ENCODE peak calls at places on chromosomes 1 and 21, in seven cellular contexts. One of them, this sample, is unnamed.
A peak's percentile ranks its signal among the peaks of the same experiment; 100 is the strongest.

GRCh38 chr1:8013399-8013798 is 12.7 kb downstream of the ERRFI1 start:
- DNase-seq in iPS DF 6.9: no peak
- DNase-seq in left lung: no peak
- DNase-seq in sigmoid colon: no peak
- DNase-seq in esophagus muscularis mucosa: no peak
- DNase-seq in A549: no peak
- DNase-seq in CD8-positive, alpha-beta T cell: no peak
- DNase-seq in this sample: no peak

GRCh38 chr1:160129046-160129445 is 13.5 kb downstream of the ATP1A2 start:
- DNase-seq in iPS DF 6.9: no peak
- DNase-seq in left lung: no peak
- DNase-seq in sigmoid colon: peak; percentile 33
- DNase-seq in esophagus muscularis mucosa: no peak
- DNase-seq in A549: no peak
- DNase-seq in CD8-positive, alpha-beta T cell: no peak
- DNase-seq in this sample: no peak

GRCh38 chr1:237098517-237098916 is 56.5 kb downstream of the RYR2 start:
- DNase-seq in iPS DF 6.9: no peak
- DNase-seq in left lung: no peak
- DNase-seq in sigmoid colon: no peak
- DNase-seq in esophagus muscularis mucosa: no peak
- DNase-seq in A549: no peak
- DNase-seq in CD8-positive, alpha-beta T cell: no peak
- DNase-seq in this sample: no peak

GRCh38 chr1:160437432-160438319 is 37.3 kb downstream of the VANGL2 start:
- DNase-seq in iPS DF 6.9: no peak
- DNase-seq in left lung: no peak
- DNase-seq in sigmoid colon: no peak
- DNase-seq in esophagus muscularis mucosa: no peak
- DNase-seq in A549: no peak
- DNase-seq in CD8-positive, alpha-beta T cell: no peak
- DNase-seq in this sample: no peak

GRCh38 chr1:162388615-162389014 is 7.1 kb downstream of the C1orf226 start:
- DNase-seq in iPS DF 6.9: no peak
- DNase-seq in left lung: no peak
- DNase-seq in sigmoid colon: no peak
- DNase-seq in esophagus muscularis mucosa: no peak
- DNase-seq in A549: no peak
- DNase-seq in CD8-positive, alpha-beta T cell: no peak
- DNase-seq in this sample: no peak

GRCh38 chr1:182739545-182739944 is 50.0 kb upstream of the NPL start:
- DNase-seq in iPS DF 6.9: no peak
- DNase-seq in left lung: no peak
- DNase-seq in sigmoid colon: no peak
- DNase-seq in esophagus muscularis mucosa: peak; percentile 86
- DNase-seq in A549: no peak
- DNase-seq in CD8-positive, alpha-beta T cell: no peak
- DNase-seq in this sample: no peak

GRCh38 chr1:203072911-203073310 is 12.9 kb downstream of the MYOG start:
- DNase-seq in iPS DF 6.9: no peak
- DNase-seq in left lung: no peak
- DNase-seq in sigmoid colon: peak; percentile 4
- DNase-seq in esophagus muscularis mucosa: no peak
- DNase-seq in A549: no peak
- DNase-seq in CD8-positive, alpha-beta T cell: no peak
- DNase-seq in this sample: no peak

GRCh38 chr1:152884966-152885624 is 7.0 kb downstream of the SMCP start:
- DNase-seq in iPS DF 6.9: no peak
- DNase-seq in left lung: no peak
- DNase-seq in sigmoid colon: no peak
- DNase-seq in esophagus muscularis mucosa: peak; percentile 50
- DNase-seq in A549: no peak
- DNase-seq in CD8-positive, alpha-beta T cell: no peak
- DNase-seq in this sample: no peak

GRCh38 chr1:209840611-209841010 is 12.8 kb downstream of the UTP25 start:
- DNase-seq in iPS DF 6.9: no peak
- DNase-seq in left lung: no peak
- DNase-seq in sigmoid colon: no peak
- DNase-seq in esophagus muscularis mucosa: peak; percentile 72
- DNase-seq in A549: no peak
- DNase-seq in CD8-positive, alpha-beta T cell: no peak
- DNase-seq in this sample: no peak

GRCh38 chr1:229409616-229410369 is 24.1 kb downstream of the ACTA1 start:
- DNase-seq in iPS DF 6.9: no peak
- DNase-seq in left lung: no peak
- DNase-seq in sigmoid colon: no peak
- DNase-seq in esophagus muscularis mucosa: no peak
- DNase-seq in A549: no peak
- DNase-seq in CD8-positive, alpha-beta T cell: no peak
- DNase-seq in this sample: no peak

GRCh38 chr1:166258017-166258416 is 91.2 kb upstream of the FAM78B start:
- DNase-seq in iPS DF 6.9: no peak
- DNase-seq in left lung: no peak
- DNase-seq in sigmoid colon: no peak
- DNase-seq in esophagus muscularis mucosa: no peak
- DNase-seq in A549: no peak
- DNase-seq in CD8-positive, alpha-beta T cell: no peak
- DNase-seq in this sample: no peak

GRCh38 chr21:15122241-15122640 is 57.4 kb upstream of the NRIP1 start:
- DNase-seq in iPS DF 6.9: no peak
- DNase-seq in left lung: no peak
- DNase-seq in sigmoid colon: no peak
- DNase-seq in esophagus muscularis mucosa: no peak
- DNase-seq in A549: no peak
- DNase-seq in CD8-positive, alpha-beta T cell: no peak
- DNase-seq in this sample: no peak

GRCh38 chr21:42315296-42315891 is at the start of gene TFF3:
- DNase-seq in iPS DF 6.9: no peak
- DNase-seq in left lung: no peak
- DNase-seq in sigmoid colon: no peak
- DNase-seq in esophagus muscularis mucosa: no peak
- DNase-seq in A549: no peak
- DNase-seq in CD8-positive, alpha-beta T cell: no peak
- DNase-seq in this sample: no peak

GRCh38 chr1:89149229-89149628 is 23.3 kb upstream of the GBP2 start:
- DNase-seq in iPS DF 6.9: peak; percentile 16
- DNase-seq in left lung: no peak
- DNase-seq in sigmoid colon: peak; percentile 76
- DNase-seq in esophagus muscularis mucosa: no peak
- DNase-seq in A549: no peak
- DNase-seq in CD8-positive, alpha-beta T cell: no peak
- DNase-seq in this sample: no peak

GRCh38 chr1:91737650-91738049 is 148.3 kb downstream of the TGFBR3 start:
- DNase-seq in iPS DF 6.9: no peak
- DNase-seq in left lung: no peak
- DNase-seq in sigmoid colon: no peak
- DNase-seq in esophagus muscularis mucosa: no peak
- DNase-seq in A549: no peak
- DNase-seq in CD8-positive, alpha-beta T cell: no peak
- DNase-seq in this sample: no peak

GRCh38 chr1:16324456-16324890 is 27.8 kb downstream of the FBXO42 start:
- DNase-seq in iPS DF 6.9: no peak
- DNase-seq in left lung: no peak
- DNase-seq in sigmoid colon: no peak
- DNase-seq in esophagus muscularis mucosa: no peak
- DNase-seq in A549: no peak
- DNase-seq in CD8-positive, alpha-beta T cell: no peak
- DNase-seq in this sample: no peak

GRCh38 chr1:27161594-27161993 is 6.7 kb upstream of the SLC9A1 start:
- DNase-seq in iPS DF 6.9: no peak
- DNase-seq in left lung: no peak
- DNase-seq in sigmoid colon: no peak
- DNase-seq in esophagus muscularis mucosa: no peak
- DNase-seq in A549: no peak
- DNase-seq in CD8-positive, alpha-beta T cell: no peak
- DNase-seq in this sample: no peak

GRCh38 chr1:53294557-53294956 is 33.3 kb downstream of the LRP8 start:
- DNase-seq in iPS DF 6.9: no peak
- DNase-seq in left lung: no peak
- DNase-seq in sigmoid colon: no peak
- DNase-seq in esophagus muscularis mucosa: no peak
- DNase-seq in A549: no peak
- DNase-seq in CD8-positive, alpha-beta T cell: no peak
- DNase-seq in this sample: no peak

GRCh38 chr1:231808990-231809389 is 182.4 kb downstream of the DISC1 start:
- DNase-seq in iPS DF 6.9: no peak
- DNase-seq in left lung: peak; percentile 37
- DNase-seq in sigmoid colon: no peak
- DNase-seq in esophagus muscularis mucosa: no peak
- DNase-seq in A549: no peak
- DNase-seq in CD8-positive, alpha-beta T cell: no peak
- DNase-seq in this sample: no peak

GRCh38 chr1:94542088-94542671 is 621 bp upstream of the F3 start:
- DNase-seq in iPS DF 6.9: no peak
- DNase-seq in left lung: peak; percentile 47
- DNase-seq in sigmoid colon: peak; percentile 88
- DNase-seq in esophagus muscularis mucosa: no peak
- DNase-seq in A549: no peak
- DNase-seq in CD8-positive, alpha-beta T cell: no peak
- DNase-seq in this sample: no peak

GRCh38 chr1:239221656-239222055 is 164.7 kb upstream of the CHRM3 start:
- DNase-seq in iPS DF 6.9: no peak
- DNase-seq in left lung: no peak
- DNase-seq in sigmoid colon: no peak
- DNase-seq in esophagus muscularis mucosa: no peak
- DNase-seq in A549: no peak
- DNase-seq in CD8-positive, alpha-beta T cell: no peak
- DNase-seq in this sample: no peak

GRCh38 chr1:21340230-21340564 is 49.9 kb upstream of the ECE1 start:
- DNase-seq in iPS DF 6.9: no peak
- DNase-seq in left lung: peak; percentile 58
- DNase-seq in sigmoid colon: peak; percentile 83
- DNase-seq in esophagus muscularis mucosa: no peak
- DNase-seq in A549: no peak
- DNase-seq in CD8-positive, alpha-beta T cell: no peak
- DNase-seq in this sample: no peak

GRCh38 chr1:109041614-109042473 is at the start of gene WDR47:
- DNase-seq in iPS DF 6.9: peak; percentile 82
- DNase-seq in left lung: peak; percentile 96
- DNase-seq in sigmoid colon: peak; percentile 97
- DNase-seq in esophagus muscularis mucosa: peak; percentile 97
- DNase-seq in A549: peak; percentile 82
- DNase-seq in CD8-positive, alpha-beta T cell: peak; percentile 96
- DNase-seq in this sample: peak; percentile 94
- H3K27ac ChIP-seq in iPS DF 6.9: no peak within 1 kb of the TSS
- H3K27ac ChIP-seq in left lung: peak within 1 kb of the TSS; percentile 88
- H3K27ac ChIP-seq in sigmoid colon: peak within 1 kb of the TSS; percentile 93
- H3K27ac ChIP-seq in esophagus muscularis mucosa: peak within 1 kb of the TSS; percentile 89
- H3K27ac ChIP-seq in A549: peak within 1 kb of the TSS; percentile 74
- H3K27ac ChIP-seq in CD8-positive, alpha-beta T cell: peak within 1 kb of the TSS; percentile 94
- H3K27ac ChIP-seq in this sample: peak within 1 kb of the TSS; percentile 82

DNA sequence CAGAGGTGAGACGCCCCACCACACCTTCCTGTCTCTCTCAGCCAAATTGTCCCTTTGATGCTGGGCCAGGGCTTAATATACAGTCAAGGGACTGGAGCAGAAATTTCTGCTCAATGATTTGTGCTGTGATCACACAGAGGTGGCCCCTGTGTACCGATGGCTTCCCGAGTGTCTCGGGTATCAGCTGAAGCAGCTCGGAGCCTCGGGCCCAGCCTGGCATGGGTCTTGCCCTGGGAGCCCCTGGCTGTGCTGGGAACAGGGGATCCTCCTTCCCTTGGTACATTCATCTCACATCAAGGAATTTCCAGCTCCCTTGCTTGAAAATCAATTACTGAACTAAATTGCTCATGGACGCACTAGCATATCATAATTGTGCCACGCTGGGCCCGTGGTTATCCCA is 148.8 kb upstream of the C1orf174 start:
- DNase-seq in iPS DF 6.9: no peak
- DNase-seq in left lung: no peak
- DNase-seq in sigmoid colon: no peak
- DNase-seq in esophagus muscularis mucosa: no peak
- DNase-seq in A549: no peak
- DNase-seq in CD8-positive, alpha-beta T cell: no peak
- DNase-seq in this sample: no peak
- H3K4me1 ChIP-seq in iPS DF 6.9: no peaks in the 10 kb centered on the region
- H3K4me1 ChIP-seq in left lung: no peaks in the 10 kb centered on the region
- H3K4me1 ChIP-seq in sigmoid colon: no peaks in the 10 kb centered on the region
- H3K4me1 ChIP-seq in esophagus muscularis mucosa: no peaks in the 10 kb centered on the region
- H3K4me1 ChIP-seq in A549: no peaks in the 10 kb centered on the region
- H3K4me1 ChIP-seq in CD8-positive, alpha-beta T cell: peaks cover 18% of the 10 kb centered on the region
- H3K4me1 ChIP-seq in this sample: no peaks in the 10 kb centered on the region

DNA sequence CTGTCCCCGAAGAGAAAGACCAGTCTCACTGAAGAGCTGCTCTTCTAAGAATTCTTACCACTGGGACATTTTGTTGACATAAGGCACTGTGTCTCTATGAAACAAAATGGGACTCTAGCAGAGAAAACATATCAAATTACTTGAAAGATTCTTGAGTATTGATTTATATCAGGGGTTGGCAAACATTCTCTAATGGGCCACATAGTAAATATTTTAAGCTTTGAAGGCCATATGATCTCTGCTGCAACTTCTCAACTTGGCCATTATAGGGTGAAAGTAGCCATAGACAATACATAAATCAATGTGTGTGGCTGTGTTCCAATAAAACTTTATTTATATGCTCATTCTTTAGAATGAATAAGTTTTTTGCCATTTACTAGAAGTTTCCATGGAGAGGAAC is 41.1 kb upstream of the GREM2 start:
- DNase-seq in iPS DF 6.9: no peak
- DNase-seq in left lung: no peak
- DNase-seq in sigmoid colon: no peak
- DNase-seq in esophagus muscularis mucosa: no peak
- DNase-seq in A549: no peak
- DNase-seq in CD8-positive, alpha-beta T cell: no peak
- DNase-seq in this sample: no peak
- H3K27ac ChIP-seq in iPS DF 6.9: no peak overlapping the region
- H3K27ac ChIP-seq in left lung: no peak overlapping the region
- H3K27ac ChIP-seq in sigmoid colon: no peak overlapping the region
- H3K27ac ChIP-seq in esophagus muscularis mucosa: no peak overlapping the region
- H3K27ac ChIP-seq in A549: no peak overlapping the region
- H3K27ac ChIP-seq in CD8-positive, alpha-beta T cell: no peak overlapping the region
- H3K27ac ChIP-seq in this sample: no peak overlapping the region

GRCh38 chr1:39157304-39157703 is 47.2 kb upstream of the MACF1 start:
- DNase-seq in iPS DF 6.9: no peak
- DNase-seq in left lung: no peak
- DNase-seq in sigmoid colon: no peak
- DNase-seq in esophagus muscularis mucosa: no peak
- DNase-seq in A549: no peak
- DNase-seq in CD8-positive, alpha-beta T cell: no peak
- DNase-seq in this sample: no peak

GRCh38 chr1:39159224-39160036 is 45.1 kb upstream of the MACF1 start:
- DNase-seq in iPS DF 6.9: no peak
- DNase-seq in left lung: peak; percentile 57
- DNase-seq in sigmoid colon: no peak
- DNase-seq in esophagus muscularis mucosa: no peak
- DNase-seq in A549: no peak
- DNase-seq in CD8-positive, alpha-beta T cell: no peak
- DNase-seq in this sample: no peak

GRCh38 chr1:39163469-39163868 is 41.0 kb upstream of the MACF1 start:
- DNase-seq in iPS DF 6.9: no peak
- DNase-seq in left lung: no peak
- DNase-seq in sigmoid colon: no peak
- DNase-seq in esophagus muscularis mucosa: no peak
- DNase-seq in A549: no peak
- DNase-seq in CD8-positive, alpha-beta T cell: no peak
- DNase-seq in this sample: no peak

GRCh38 chr1:39158330-39159086 is 46.0 kb upstream of the MACF1 start:
- DNase-seq in iPS DF 6.9: no peak
- DNase-seq in left lung: peak; percentile 57
- DNase-seq in sigmoid colon: no peak
- DNase-seq in esophagus muscularis mucosa: no peak
- DNase-seq in A549: peak; percentile 22
- DNase-seq in CD8-positive, alpha-beta T cell: no peak
- DNase-seq in this sample: no peak

GRCh38 chr1:39160703-39161102 is 43.8 kb upstream of the MACF1 start:
- DNase-seq in iPS DF 6.9: no peak
- DNase-seq in left lung: no peak
- DNase-seq in sigmoid colon: no peak
- DNase-seq in esophagus muscularis mucosa: no peak
- DNase-seq in A549: no peak
- DNase-seq in CD8-positive, alpha-beta T cell: no peak
- DNase-seq in this sample: no peak
- H3K4me1 ChIP-seq in iPS DF 6.9: peaks cover 11% of the 10 kb centered on the region
- H3K4me1 ChIP-seq in left lung: peaks cover 62% of the 10 kb centered on the region
- H3K4me1 ChIP-seq in sigmoid colon: peaks cover 60% of the 10 kb centered on the region
- H3K4me1 ChIP-seq in esophagus muscularis mucosa: peaks cover 73% of the 10 kb centered on the region
- H3K4me1 ChIP-seq in A549: peaks cover 44% of the 10 kb centered on the region
- H3K4me1 ChIP-seq in CD8-positive, alpha-beta T cell: no peaks in the 10 kb centered on the region
- H3K4me1 ChIP-seq in this sample: no peaks in the 10 kb centered on the region

This sample was measured in effector memory CD4-positive, alpha-beta T cell.